ENCODE peak calls at places on chromosomes 13 and 19, in eight cellular contexts. One of them, this sample, is unnamed.

GRCh38 chr13:113929628-113930615 is 44.0 kb downstream of the C13orf46 start:
- DNase-seq in left lung: no peak
- DNase-seq in GM23338: peak
- DNase-seq in uterus: peak
- DNase-seq in cardiac muscle cell: no peak
- DNase-seq in cardiac fibroblast: no peak
- DNase-seq in CD8-positive, alpha-beta T cell: no peak
- DNase-seq in foreskin fibroblast: no peak
- DNase-seq in this sample: no peak

GRCh38 chr13:39900106-39900750 is 244.8 kb downstream of the COG6 start:
- DNase-seq in left lung: no peak
- DNase-seq in GM23338: no peak
- DNase-seq in uterus: no peak
- DNase-seq in cardiac muscle cell: peak
- DNase-seq in cardiac fibroblast: no peak
- DNase-seq in CD8-positive, alpha-beta T cell: no peak
- DNase-seq in foreskin fibroblast: no peak
- DNase-seq in this sample: no peak

GRCh38 chr13:70388935-70389334 is 280.7 kb upstream of the KLHL1 start:
- DNase-seq in left lung: no peak
- DNase-seq in GM23338: no peak
- DNase-seq in uterus: no peak
- DNase-seq in cardiac muscle cell: no peak
- DNase-seq in cardiac fibroblast: no peak
- DNase-seq in CD8-positive, alpha-beta T cell: no peak
- DNase-seq in foreskin fibroblast: no peak
- DNase-seq in this sample: no peak

GRCh38 chr19:11931051-11931450 is 6.1 kb downstream of the ZNF700 start:
- DNase-seq in left lung: no peak
- DNase-seq in GM23338: no peak
- DNase-seq in uterus: no peak
- DNase-seq in cardiac muscle cell: no peak
- DNase-seq in cardiac fibroblast: peak
- DNase-seq in CD8-positive, alpha-beta T cell: no peak
- DNase-seq in foreskin fibroblast: peak
- DNase-seq in this sample: no peak

GRCh38 chr13:29847501-29847983 is 2.9 kb downstream of the UBL3 start:
- DNase-seq in left lung: no peak
- DNase-seq in GM23338: no peak
- DNase-seq in uterus: no peak
- DNase-seq in cardiac muscle cell: peak
- DNase-seq in cardiac fibroblast: peak
- DNase-seq in CD8-positive, alpha-beta T cell: no peak
- DNase-seq in foreskin fibroblast: peak
- DNase-seq in this sample: peak

GRCh38 chr13:48909088-48909389 is 66.7 kb upstream of the FNDC3A start:
- DNase-seq in left lung: no peak
- DNase-seq in GM23338: no peak
- DNase-seq in uterus: peak
- DNase-seq in cardiac muscle cell: no peak
- DNase-seq in cardiac fibroblast: no peak
- DNase-seq in CD8-positive, alpha-beta T cell: no peak
- DNase-seq in foreskin fibroblast: no peak
- DNase-seq in this sample: no peak

GRCh38 chr19:4524808-4525562 is 6.7 kb upstream of the PLIN4 start:
- DNase-seq in left lung: no peak
- DNase-seq in GM23338: peak
- DNase-seq in uterus: peak
- DNase-seq in cardiac muscle cell: peak
- DNase-seq in cardiac fibroblast: peak
- DNase-seq in CD8-positive, alpha-beta T cell: peak
- DNase-seq in foreskin fibroblast: no peak
- DNase-seq in this sample: peak

GRCh38 chr19:47315125-47315821 is 5.6 kb downstream of the C5AR1 start:
- DNase-seq in left lung: peak
- DNase-seq in GM23338: peak
- DNase-seq in uterus: peak
- DNase-seq in cardiac muscle cell: peak
- DNase-seq in cardiac fibroblast: peak
- DNase-seq in CD8-positive, alpha-beta T cell: no peak
- DNase-seq in foreskin fibroblast: peak
- DNase-seq in this sample: peak

GRCh38 chr19:11067356-11068113 is 21.7 kb upstream of the LDLR start:
- DNase-seq in left lung: no peak
- DNase-seq in GM23338: no peak
- DNase-seq in uterus: no peak
- DNase-seq in cardiac muscle cell: no peak
- DNase-seq in cardiac fibroblast: peak
- DNase-seq in CD8-positive, alpha-beta T cell: no peak
- DNase-seq in foreskin fibroblast: no peak
- DNase-seq in this sample: peak

GRCh38 chr19:29018542-29018941 is 194.4 kb downstream of the UQCRFS1 start:
- DNase-seq in left lung: no peak
- DNase-seq in GM23338: no peak
- DNase-seq in uterus: no peak
- DNase-seq in cardiac muscle cell: no peak
- DNase-seq in cardiac fibroblast: no peak
- DNase-seq in CD8-positive, alpha-beta T cell: no peak
- DNase-seq in foreskin fibroblast: no peak
- DNase-seq in this sample: no peak

DNA sequence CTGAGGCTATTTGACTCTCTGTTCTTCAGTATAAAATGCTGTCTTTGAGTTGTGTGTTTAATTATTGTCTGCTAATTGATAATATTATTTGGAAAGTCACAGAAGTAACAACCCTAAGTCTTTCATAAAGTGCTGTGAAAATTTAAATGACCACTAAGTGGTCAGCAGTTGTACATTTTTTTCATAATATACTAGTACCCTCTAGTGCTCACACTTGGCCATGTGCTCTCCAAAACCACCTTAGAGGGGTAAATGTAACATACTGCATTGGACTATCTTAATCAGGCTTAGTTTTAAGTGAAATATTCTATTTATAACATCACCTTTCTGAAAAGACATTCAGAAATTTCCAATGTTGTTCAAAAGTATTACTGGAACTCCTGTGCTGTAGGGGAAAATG is 745.3 kb downstream of the GPC5 start:
- DNase-seq in left lung: no peak
- DNase-seq in GM23338: no peak
- DNase-seq in uterus: no peak
- DNase-seq in cardiac muscle cell: peak
- DNase-seq in cardiac fibroblast: no peak
- DNase-seq in CD8-positive, alpha-beta T cell: no peak
- DNase-seq in foreskin fibroblast: no peak
- DNase-seq in this sample: no peak
- TF ChIP-seq CTCF in left lung: no peak
- TF ChIP-seq CTCF in GM23338: peak
- TF ChIP-seq CTCF in uterus: no peak
- TF ChIP-seq CTCF in cardiac muscle cell: no peak
- TF ChIP-seq CTCF in cardiac fibroblast: no peak
- TF ChIP-seq CTCF in CD8-positive, alpha-beta T cell: no peak
- TF ChIP-seq CTCF in foreskin fibroblast: no peak
- TF ChIP-seq CTCF in this sample: no peak

DNA sequence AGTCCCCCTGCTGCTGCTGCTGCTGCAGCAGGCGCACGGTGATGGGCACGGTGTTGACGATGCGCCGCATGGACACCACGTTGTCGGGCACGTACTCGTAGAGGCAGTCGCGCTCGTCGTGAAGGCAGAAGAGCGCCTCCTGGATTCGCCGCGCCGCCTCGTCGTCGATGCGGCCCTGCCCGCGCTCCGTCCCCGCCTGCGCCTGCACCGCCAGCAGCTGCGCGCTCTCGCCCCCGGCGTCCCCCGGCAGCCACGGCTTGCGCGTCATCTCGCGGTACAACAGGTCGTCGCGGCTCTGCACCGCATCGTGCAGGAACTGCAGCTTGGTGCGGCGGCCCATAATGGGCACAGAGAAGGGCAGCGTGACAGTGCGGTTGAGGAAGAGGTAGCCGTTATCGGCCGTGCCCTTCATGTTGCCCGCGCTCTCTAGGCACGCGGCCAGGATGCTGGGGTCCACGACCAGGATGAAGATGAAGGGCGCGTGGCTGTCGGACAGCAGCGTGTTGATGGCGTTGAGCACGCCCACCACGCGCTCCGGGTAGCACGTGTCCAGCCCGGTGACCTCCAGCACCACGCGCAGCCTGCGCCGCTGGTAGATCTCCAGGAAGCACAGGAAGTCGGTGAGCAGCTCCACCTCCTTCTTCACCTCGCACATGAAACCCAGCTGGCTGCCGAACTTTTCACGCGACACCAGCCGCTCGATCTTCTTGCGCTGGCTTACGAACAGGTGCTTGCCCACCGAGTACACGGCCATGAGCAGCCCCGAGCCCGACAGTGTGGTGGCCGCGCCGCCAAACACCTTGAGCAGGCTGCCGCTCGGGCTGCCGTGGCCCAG is 8.1 kb downstream of the NKPD1 start:
- DNase-seq in left lung: no peak
- DNase-seq in GM23338: peak
- DNase-seq in uterus: peak
- DNase-seq in cardiac muscle cell: peak
- DNase-seq in cardiac fibroblast: peak
- DNase-seq in CD8-positive, alpha-beta T cell: no peak
- DNase-seq in foreskin fibroblast: peak
- DNase-seq in this sample: peak
- H3K4me3 ChIP-seq in left lung: peak
- H3K4me3 ChIP-seq in GM23338: peak
- H3K4me3 ChIP-seq in uterus: peak
- H3K4me3 ChIP-seq in cardiac muscle cell: no peak
- H3K4me3 ChIP-seq in cardiac fibroblast: peak
- H3K4me3 ChIP-seq in CD8-positive, alpha-beta T cell: peak
- H3K4me3 ChIP-seq in foreskin fibroblast: no peak
- H3K4me3 ChIP-seq in this sample: no peak

GRCh38 chr19:37361994-37362393 is 8.9 kb upstream of the ZNF527 start:
- DNase-seq in left lung: no peak
- DNase-seq in GM23338: no peak
- DNase-seq in uterus: no peak
- DNase-seq in cardiac muscle cell: peak
- DNase-seq in cardiac fibroblast: peak
- DNase-seq in CD8-positive, alpha-beta T cell: no peak
- DNase-seq in foreskin fibroblast: peak
- DNase-seq in this sample: peak

GRCh38 chr19:37362733-37363132 is 8.2 kb upstream of the ZNF527 start:
- DNase-seq in left lung: no peak
- DNase-seq in GM23338: peak
- DNase-seq in uterus: no peak
- DNase-seq in cardiac muscle cell: peak
- DNase-seq in cardiac fibroblast: peak
- DNase-seq in CD8-positive, alpha-beta T cell: no peak
- DNase-seq in foreskin fibroblast: no peak
- DNase-seq in this sample: peak
- TF ChIP-seq CTCF in left lung: no peak
- TF ChIP-seq CTCF in GM23338: peak
- TF ChIP-seq CTCF in uterus: no peak
- TF ChIP-seq CTCF in cardiac muscle cell: peak
- TF ChIP-seq CTCF in cardiac fibroblast: peak
- TF ChIP-seq CTCF in CD8-positive, alpha-beta T cell: no peak
- TF ChIP-seq CTCF in foreskin fibroblast: no peak
- TF ChIP-seq CTCF in this sample: peak

GRCh38 chr19:48867119-48867921 is 1.1 kb downstream of the PLEKHA4 start:
- DNase-seq in left lung: no peak
- DNase-seq in GM23338: no peak
- DNase-seq in uterus: no peak
- DNase-seq in cardiac muscle cell: peak
- DNase-seq in cardiac fibroblast: no peak
- DNase-seq in CD8-positive, alpha-beta T cell: no peak
- DNase-seq in foreskin fibroblast: no peak
- DNase-seq in this sample: no peak

GRCh38 chr19:48870048-48870447 is 1.6 kb upstream of the PLEKHA4 start:
- DNase-seq in left lung: no peak
- DNase-seq in GM23338: no peak
- DNase-seq in uterus: no peak
- DNase-seq in cardiac muscle cell: no peak
- DNase-seq in cardiac fibroblast: no peak
- DNase-seq in CD8-positive, alpha-beta T cell: no peak
- DNase-seq in foreskin fibroblast: no peak
- DNase-seq in this sample: no peak

GRCh38 chr19:48866692-48867091 is 1.7 kb downstream of the PLEKHA4 start:
- DNase-seq in left lung: no peak
- DNase-seq in GM23338: no peak
- DNase-seq in uterus: no peak
- DNase-seq in cardiac muscle cell: no peak
- DNase-seq in cardiac fibroblast: no peak
- DNase-seq in CD8-positive, alpha-beta T cell: no peak
- DNase-seq in foreskin fibroblast: no peak
- DNase-seq in this sample: no peak

GRCh38 chr19:48868196-48868886 is at the start of gene PLEKHA4:
- DNase-seq in left lung: peak
- DNase-seq in GM23338: no peak
- DNase-seq in uterus: peak
- DNase-seq in cardiac muscle cell: peak
- DNase-seq in cardiac fibroblast: peak
- DNase-seq in CD8-positive, alpha-beta T cell: no peak
- DNase-seq in foreskin fibroblast: peak
- DNase-seq in this sample: peak

DNA sequence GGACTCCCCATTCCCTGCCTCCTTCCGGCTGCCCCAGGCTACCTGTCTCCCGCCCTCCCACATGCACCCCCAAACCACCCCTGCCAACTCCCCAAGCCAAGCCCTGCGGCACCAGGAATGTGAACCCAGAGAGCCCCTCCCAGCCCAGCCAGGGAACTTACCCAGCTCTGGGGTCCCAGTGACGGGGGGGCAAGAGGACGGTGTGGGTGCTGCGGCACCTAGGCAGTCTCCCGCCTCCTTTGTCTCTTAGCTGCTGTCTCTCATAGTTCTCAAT is 558 bp downstream of the PLEKHA4 start:
- DNase-seq in left lung: no peak
- DNase-seq in GM23338: no peak
- DNase-seq in uterus: no peak
- DNase-seq in cardiac muscle cell: no peak
- DNase-seq in cardiac fibroblast: no peak
- DNase-seq in CD8-positive, alpha-beta T cell: no peak
- DNase-seq in foreskin fibroblast: no peak
- DNase-seq in this sample: no peak
- H3K4me3 ChIP-seq in left lung: peak
- H3K4me3 ChIP-seq in GM23338: peak
- H3K4me3 ChIP-seq in uterus: peak
- H3K4me3 ChIP-seq in cardiac muscle cell: no peak
- H3K4me3 ChIP-seq in cardiac fibroblast: peak
- H3K4me3 ChIP-seq in CD8-positive, alpha-beta T cell: no peak
- H3K4me3 ChIP-seq in foreskin fibroblast: peak
- H3K4me3 ChIP-seq in this sample: peak

GRCh38 chr13:33806470-33807248 is 11.3 kb upstream of the RFC3 start:
- DNase-seq in left lung: no peak
- DNase-seq in GM23338: no peak
- DNase-seq in uterus: no peak
- DNase-seq in cardiac muscle cell: no peak
- DNase-seq in cardiac fibroblast: no peak
- DNase-seq in CD8-positive, alpha-beta T cell: no peak
- DNase-seq in foreskin fibroblast: no peak
- DNase-seq in this sample: no peak
- TF ChIP-seq CTCF in left lung: no peak
- TF ChIP-seq CTCF in GM23338: no peak
- TF ChIP-seq CTCF in uterus: no peak
- TF ChIP-seq CTCF in cardiac muscle cell: no peak
- TF ChIP-seq CTCF in cardiac fibroblast: no peak
- TF ChIP-seq CTCF in CD8-positive, alpha-beta T cell: no peak
- TF ChIP-seq CTCF in foreskin fibroblast: no peak
- TF ChIP-seq CTCF in this sample: no peak

This sample was measured in fibroblast of mammary gland.